ENCODE peak calls at places on chromosomes 4 and X, in four cellular contexts. G is activated CD8-positive, alpha-beta T cell treated with anti-CD3 and anti-CD28 coated beads for 36 hours; I is A549; F is glutamatergic neuron. S is an unnamed sample.

GRCh38 chr4:95546236-95546635 is 2.5 kb downstream of the UNC5C start:
- DNase-seq in F (no peak), G (no peak), I (no peak), S (no peak)

GRCh38 chrX:108993909-108994308 is 257.5 kb upstream of the IRS4 start:
- DNase-seq in F (no peak), G (no peak), I (no peak), S (no peak)

GRCh38 chr4:86934147-86934771 is 552 bp upstream of the AFF1 start:
- DNase-seq in G (no peak), F (no peak), I (no peak), S (no peak)

GRCh38 chrX:108199691-108200090 is 108.1 kb downstream of the ATG4A start:
- DNase-seq in G (peak), I (peak), F (peak), S (peak)

GRCh38 chr4:110412354-110412753 is 63.6 kb upstream of the ENPEP start:
- DNase-seq in I (no peak), G (no peak), F (no peak), S (no peak)

GRCh38 chrX:55111578-55112254 is 22.9 kb downstream of the PAGE2 start:
- DNase-seq in F (no peak), I (no peak), G (no peak), S (no peak)

GRCh38 chr4:21507439-21507838 is 441.1 kb downstream of the KCNIP4 start:
- DNase-seq in I (peak), G (no peak), F (no peak), S (no peak)

GRCh38 chr4:8160572-8160971 is 2.0 kb upstream of the ABLIM2 start:
- DNase-seq in G (no peak), F (no peak), I (no peak), S (no peak)

GRCh38 chr4:184217569-184218131 is at the start of gene ENPP6:
- DNase-seq in F (no peak), G (no peak), I (no peak), S (no peak)

GRCh38 chr4:138053601-138054322 is 188.4 kb downstream of the SLC7A11 start:
- DNase-seq in G (no peak), F (no peak), I (peak), S (no peak)

GRCh38 chr4:37685726-37686372 is 327 bp downstream of the RELL1 start:
- DNase-seq in F (peak), I (peak), G (peak), S (peak)

GRCh38 chr4:82721819-82722423 is 76.7 kb downstream of the SCD5 start:
- DNase-seq in F (peak), I (peak), G (peak), S (peak)

GRCh38 chrX:43559643-43560042 is 96.5 kb upstream of the MAOA start:
- DNase-seq in I (peak), F (peak), G (peak), S (peak)

GRCh38 chrX:151789179-151789800 is 54.7 kb downstream of the CNGA2 start:
- DNase-seq in F (no peak), I (peak), G (no peak), S (no peak)

GRCh38 chr4:33725861-33726260 is 2518.5 kb downstream of the ARAP2 start:
- DNase-seq in I (no peak), F (no peak), G (no peak), S (no peak)

GRCh38 chr4:33722800-33723511 is 2521.4 kb downstream of the ARAP2 start:
- DNase-seq in F (no peak), I (no peak), G (no peak), S (no peak)

GRCh38 chr4:33722254-33722653 is 2522.1 kb downstream of the ARAP2 start:
- DNase-seq in I (no peak), G (no peak), F (no peak), S (no peak)

GRCh38 chr4:33724685-33725084 is 2519.6 kb downstream of the ARAP2 start:
- DNase-seq in I (no peak), G (no peak), F (no peak), S (no peak)
- TF ChIP-seq CTCF in I (no peak), G (no peak), F (no peak), S (no peak)

GRCh38 chr4:6526171-6526570 is 48.8 kb upstream of the MAN2B2 start:
- DNase-seq in I (no peak), F (no peak), G (no peak), S (no peak)
- TF ChIP-seq CTCF in I (no peak), F (no peak), G (no peak), S (no peak)

DNA sequence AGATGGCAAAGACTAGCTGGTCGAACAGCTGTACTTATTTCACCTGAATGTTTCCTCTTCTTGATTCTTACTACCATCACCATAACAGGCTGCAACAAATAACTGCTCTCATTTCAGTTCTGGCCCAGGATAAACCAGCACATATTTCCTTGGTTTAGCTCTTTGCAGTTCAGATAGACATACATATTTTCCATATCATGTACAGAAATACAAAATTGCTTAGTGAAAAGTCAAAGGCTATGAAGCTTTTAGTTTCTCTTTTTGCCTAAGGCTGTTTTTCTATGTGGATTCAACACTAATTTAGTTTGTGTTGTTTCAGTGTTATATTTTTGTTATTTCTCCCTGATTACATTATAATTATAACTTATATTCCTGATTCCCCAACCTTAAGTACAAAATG is 103.6 kb upstream of the BMP3 start:
- DNase-seq in I (no peak), F (no peak), G (no peak), S (no peak)
- TF ChIP-seq CTCF in I (no peak), F (no peak), G (no peak), S (no peak)

GRCh38 chrX:13472975-13473665 is 96.3 kb upstream of the EGFL6 start:
- DNase-seq in I (no peak), F (no peak), G (no peak), S (no peak)
- TF ChIP-seq CTCF in I (no peak), F (no peak), G (no peak), S (no peak)

GRCh38 chr4:2934813-2935761 is 28.1 kb downstream of the NOP14 start:
- DNase-seq in G (peak), I (peak), F (peak), S (peak)
- TF ChIP-seq CTCF in G (no peak), I (no peak), F (no peak), S (peak)

GRCh38 chr4:113637363-113637762 is 124.2 kb downstream of the CAMK2D start:
- DNase-seq in F (no peak), G (no peak), I (no peak), S (no peak)

GRCh38 chr4:113636438-113636818 is 125.1 kb downstream of the CAMK2D start:
- DNase-seq in F (no peak), G (peak), I (no peak), S (no peak)

GRCh38 chr4:113635739-113636437 is 125.7 kb downstream of the CAMK2D start:
- DNase-seq in G (no peak), F (no peak), I (no peak), S (no peak)

GRCh38 chr4:113637823-113638691 is 123.5 kb downstream of the CAMK2D start:
- DNase-seq in F (no peak), G (no peak), I (no peak), S (no peak)

DNA sequence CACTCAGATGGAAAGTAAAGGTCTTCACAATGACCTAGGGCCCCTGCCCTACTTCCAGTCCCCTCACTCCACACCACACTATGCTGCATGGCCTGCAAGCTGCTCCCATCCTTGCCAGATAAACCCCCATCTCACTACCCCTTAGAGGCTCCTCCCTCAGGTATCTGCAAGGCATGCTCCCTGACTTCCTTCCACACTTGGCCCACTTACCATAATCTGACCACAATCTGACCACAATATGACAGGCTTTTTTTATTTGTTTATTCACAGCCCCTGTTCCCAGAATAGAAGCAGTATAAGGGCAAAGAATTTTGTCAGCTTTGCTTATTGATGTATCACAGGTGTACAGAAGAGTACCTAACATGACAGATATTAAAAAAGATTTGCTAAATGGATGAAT is 124.7 kb downstream of the CAMK2D start:
- DNase-seq in G (peak), I (no peak), F (no peak), S (no peak)
- TF ChIP-seq CTCF in G (no peak), I (no peak), F (no peak), S (no peak)

GRCh38 chr4:152539556-152540292 is 3.8 kb upstream of the FBXW7 start:
- DNase-seq in I (no peak), G (no peak), F (no peak), S (no peak)
- TF ChIP-seq CTCF in I (no peak), G (no peak), F (no peak), S (no peak)